ENCODE peak calls at places on chromosomes 7 and 10, in seven cellular contexts. One of them, this sample, is unnamed.

GRCh38 chr7:134255814-134256213 is 60.9 kb downstream of the SLC35B4 start:
- DNase-seq in cardiac muscle cell: no peak
- DNase-seq in fibroblast of pulmonary artery: no peak
- DNase-seq in AG10803: no peak
- DNase-seq in lower leg skin: no peak
- DNase-seq in neural progenitor cell: peak
- DNase-seq in cardiac fibroblast: no peak
- DNase-seq in this sample: no peak

GRCh38 chr10:10872035-10872673 is 145.5 kb upstream of the CELF2 start:
- DNase-seq in AG10803: peak
- DNase-seq in neural progenitor cell: no peak
- DNase-seq in cardiac muscle cell: peak
- DNase-seq in cardiac fibroblast: peak
- DNase-seq in fibroblast of pulmonary artery: peak
- DNase-seq in lower leg skin: no peak
- DNase-seq in this sample: no peak

GRCh38 chr7:137728426-137728825 is 118.3 kb downstream of the DGKI start:
- DNase-seq in cardiac fibroblast: no peak
- DNase-seq in fibroblast of pulmonary artery: no peak
- DNase-seq in lower leg skin: no peak
- DNase-seq in AG10803: no peak
- DNase-seq in neural progenitor cell: no peak
- DNase-seq in cardiac muscle cell: no peak
- DNase-seq in this sample: no peak

GRCh38 chr10:67868132-67868531 is 16.3 kb upstream of the SIRT1 start:
- DNase-seq in lower leg skin: no peak
- DNase-seq in cardiac fibroblast: no peak
- DNase-seq in neural progenitor cell: no peak
- DNase-seq in cardiac muscle cell: no peak
- DNase-seq in AG10803: no peak
- DNase-seq in fibroblast of pulmonary artery: no peak
- DNase-seq in this sample: no peak

GRCh38 chr10:24299587-24300258 is 90.8 kb downstream of the KIAA1217 start:
- DNase-seq in fibroblast of pulmonary artery: peak
- DNase-seq in lower leg skin: no peak
- DNase-seq in AG10803: peak
- DNase-seq in neural progenitor cell: no peak
- DNase-seq in cardiac fibroblast: peak
- DNase-seq in cardiac muscle cell: no peak
- DNase-seq in this sample: no peak

GRCh38 chr10:12041766-12042408 is 722 bp downstream of the UPF2 start:
- DNase-seq in AG10803: peak
- DNase-seq in cardiac fibroblast: peak
- DNase-seq in neural progenitor cell: peak
- DNase-seq in fibroblast of pulmonary artery: peak
- DNase-seq in cardiac muscle cell: peak
- DNase-seq in lower leg skin: no peak
- DNase-seq in this sample: peak

GRCh38 chr7:44175730-44176129 is 13.5 kb downstream of the GCK start:
- DNase-seq in neural progenitor cell: no peak
- DNase-seq in lower leg skin: peak
- DNase-seq in fibroblast of pulmonary artery: no peak
- DNase-seq in cardiac fibroblast: no peak
- DNase-seq in AG10803: no peak
- DNase-seq in cardiac muscle cell: no peak
- DNase-seq in this sample: no peak

GRCh38 chr7:47536705-47537611 is 45.0 kb downstream of the TNS3 start:
- DNase-seq in fibroblast of pulmonary artery: peak
- DNase-seq in AG10803: peak
- DNase-seq in cardiac muscle cell: peak
- DNase-seq in cardiac fibroblast: peak
- DNase-seq in neural progenitor cell: peak
- DNase-seq in lower leg skin: peak
- DNase-seq in this sample: no peak

GRCh38 chr7:33946094-33946699 is 40.9 kb downstream of the BMPER start:
- DNase-seq in neural progenitor cell: no peak
- DNase-seq in cardiac muscle cell: no peak
- DNase-seq in lower leg skin: no peak
- DNase-seq in fibroblast of pulmonary artery: no peak
- DNase-seq in cardiac fibroblast: no peak
- DNase-seq in AG10803: no peak
- DNase-seq in this sample: no peak

GRCh38 chr7:15886626-15887025 is 200.1 kb upstream of the MEOX2 start:
- DNase-seq in cardiac fibroblast: no peak
- DNase-seq in fibroblast of pulmonary artery: no peak
- DNase-seq in lower leg skin: no peak
- DNase-seq in neural progenitor cell: no peak
- DNase-seq in AG10803: no peak
- DNase-seq in cardiac muscle cell: no peak
- DNase-seq in this sample: no peak

GRCh38 chr7:38034062-38034907 is 113.8 kb downstream of the EPDR1 start:
- DNase-seq in AG10803: no peak
- DNase-seq in cardiac muscle cell: no peak
- DNase-seq in cardiac fibroblast: no peak
- DNase-seq in fibroblast of pulmonary artery: no peak
- DNase-seq in neural progenitor cell: no peak
- DNase-seq in lower leg skin: no peak
- DNase-seq in this sample: no peak

GRCh38 chr7:92762853-92763252 is 73.5 kb downstream of the CDK6 start:
- DNase-seq in AG10803: no peak
- DNase-seq in neural progenitor cell: no peak
- DNase-seq in cardiac muscle cell: no peak
- DNase-seq in cardiac fibroblast: no peak
- DNase-seq in lower leg skin: no peak
- DNase-seq in fibroblast of pulmonary artery: no peak
- DNase-seq in this sample: no peak

GRCh38 chr10:32459072-32459703 is 13.2 kb downstream of the CCDC7 start:
- DNase-seq in cardiac muscle cell: no peak
- DNase-seq in fibroblast of pulmonary artery: no peak
- DNase-seq in cardiac fibroblast: no peak
- DNase-seq in neural progenitor cell: no peak
- DNase-seq in AG10803: no peak
- DNase-seq in lower leg skin: no peak
- DNase-seq in this sample: no peak

GRCh38 chr10:1601371-1601906 is 135.9 kb downstream of the ADARB2 start:
- DNase-seq in cardiac fibroblast: no peak
- DNase-seq in neural progenitor cell: no peak
- DNase-seq in AG10803: no peak
- DNase-seq in lower leg skin: peak
- DNase-seq in fibroblast of pulmonary artery: no peak
- DNase-seq in cardiac muscle cell: no peak
- DNase-seq in this sample: no peak

GRCh38 chr10:131198401-131198800 is 113.1 kb downstream of the TCERG1L start:
- DNase-seq in AG10803: no peak
- DNase-seq in cardiac fibroblast: no peak
- DNase-seq in lower leg skin: peak
- DNase-seq in neural progenitor cell: no peak
- DNase-seq in cardiac muscle cell: no peak
- DNase-seq in fibroblast of pulmonary artery: no peak
- DNase-seq in this sample: no peak

GRCh38 chr7:131390275-131390674 is 62.6 kb downstream of the MKLN1 start:
- DNase-seq in cardiac fibroblast: no peak
- DNase-seq in AG10803: no peak
- DNase-seq in cardiac muscle cell: no peak
- DNase-seq in neural progenitor cell: no peak
- DNase-seq in lower leg skin: no peak
- DNase-seq in fibroblast of pulmonary artery: no peak
- DNase-seq in this sample: no peak

GRCh38 chr7:148883233-148884048 is 650 bp downstream of the EZH2 start:
- DNase-seq in cardiac muscle cell: peak
- DNase-seq in lower leg skin: peak
- DNase-seq in cardiac fibroblast: peak
- DNase-seq in AG10803: no peak
- DNase-seq in fibroblast of pulmonary artery: no peak
- DNase-seq in neural progenitor cell: peak
- DNase-seq in this sample: peak

GRCh38 chr10:89414879-89415821 is 782 bp downstream of the IFIT5 start:
- DNase-seq in cardiac fibroblast: peak
- DNase-seq in AG10803: peak
- DNase-seq in neural progenitor cell: peak
- DNase-seq in cardiac muscle cell: peak
- DNase-seq in fibroblast of pulmonary artery: peak
- DNase-seq in lower leg skin: peak
- DNase-seq in this sample: peak

GRCh38 chr10:59181668-59182067 is 5.2 kb downstream of the PHYHIPL start:
- DNase-seq in neural progenitor cell: peak
- DNase-seq in cardiac muscle cell: peak
- DNase-seq in cardiac fibroblast: peak
- DNase-seq in fibroblast of pulmonary artery: peak
- DNase-seq in lower leg skin: no peak
- DNase-seq in AG10803: peak
- DNase-seq in this sample: peak

GRCh38 chr7:49638166-49638565 is 135.3 kb upstream of the VWC2 start:
- DNase-seq in neural progenitor cell: no peak
- DNase-seq in cardiac muscle cell: no peak
- DNase-seq in fibroblast of pulmonary artery: no peak
- DNase-seq in lower leg skin: no peak
- DNase-seq in cardiac fibroblast: no peak
- DNase-seq in AG10803: no peak
- DNase-seq in this sample: no peak
- TF ChIP-seq CTCF in neural progenitor cell: peak
- TF ChIP-seq CTCF in cardiac muscle cell: no peak
- TF ChIP-seq CTCF in fibroblast of pulmonary artery: no peak
- TF ChIP-seq CTCF in lower leg skin: no peak
- TF ChIP-seq CTCF in cardiac fibroblast: no peak
- TF ChIP-seq CTCF in AG10803: no peak
- TF ChIP-seq CTCF in this sample: no peak

GRCh38 chr10:119302172-119302571 is 94.8 kb downstream of the GRK5 start:
- DNase-seq in cardiac fibroblast: no peak
- DNase-seq in lower leg skin: no peak
- DNase-seq in cardiac muscle cell: no peak
- DNase-seq in fibroblast of pulmonary artery: no peak
- DNase-seq in neural progenitor cell: no peak
- DNase-seq in AG10803: no peak
- DNase-seq in this sample: no peak

GRCh38 chr10:119298788-119299187 is 91.4 kb downstream of the GRK5 start:
- DNase-seq in fibroblast of pulmonary artery: no peak
- DNase-seq in cardiac fibroblast: no peak
- DNase-seq in cardiac muscle cell: no peak
- DNase-seq in lower leg skin: no peak
- DNase-seq in neural progenitor cell: no peak
- DNase-seq in AG10803: no peak
- DNase-seq in this sample: no peak

GRCh38 chr10:119301397-119301796 is 94.0 kb downstream of the GRK5 start:
- DNase-seq in lower leg skin: no peak
- DNase-seq in AG10803: no peak
- DNase-seq in neural progenitor cell: no peak
- DNase-seq in fibroblast of pulmonary artery: no peak
- DNase-seq in cardiac muscle cell: no peak
- DNase-seq in cardiac fibroblast: no peak
- DNase-seq in this sample: no peak

GRCh38 chr10:119297207-119297968 is 90.0 kb downstream of the GRK5 start:
- DNase-seq in neural progenitor cell: no peak
- DNase-seq in AG10803: no peak
- DNase-seq in lower leg skin: no peak
- DNase-seq in fibroblast of pulmonary artery: no peak
- DNase-seq in cardiac muscle cell: no peak
- DNase-seq in cardiac fibroblast: peak
- DNase-seq in this sample: no peak

DNA sequence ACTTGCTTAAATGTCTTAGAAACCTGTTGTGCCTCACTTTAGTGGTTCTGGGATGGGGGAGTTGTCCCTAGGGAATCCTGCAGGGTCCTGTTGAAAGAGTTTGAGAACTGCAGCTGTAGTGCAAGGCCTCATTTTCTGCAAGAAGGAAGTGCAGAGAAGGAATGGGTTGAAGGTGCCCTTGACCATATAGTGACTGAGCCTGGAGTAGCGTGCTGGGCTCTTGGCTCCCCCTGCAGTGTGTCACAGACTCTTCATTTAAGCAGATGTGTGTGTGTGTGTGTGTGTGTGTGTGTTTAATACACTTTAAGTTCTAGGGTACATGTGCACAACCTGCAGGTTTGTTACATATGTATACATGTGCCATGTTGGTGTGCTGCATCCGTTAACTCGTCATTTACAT is 92.2 kb downstream of the GRK5 start:
- DNase-seq in fibroblast of pulmonary artery: peak
- DNase-seq in neural progenitor cell: no peak
- DNase-seq in lower leg skin: no peak
- DNase-seq in cardiac fibroblast: peak
- DNase-seq in AG10803: peak
- DNase-seq in cardiac muscle cell: peak
- DNase-seq in this sample: no peak
- TF ChIP-seq CTCF in fibroblast of pulmonary artery: no peak
- TF ChIP-seq CTCF in neural progenitor cell: no peak
- TF ChIP-seq CTCF in lower leg skin: no peak
- TF ChIP-seq CTCF in cardiac fibroblast: no peak
- TF ChIP-seq CTCF in AG10803: no peak
- TF ChIP-seq CTCF in cardiac muscle cell: no peak
- TF ChIP-seq CTCF in this sample: no peak

DNA sequence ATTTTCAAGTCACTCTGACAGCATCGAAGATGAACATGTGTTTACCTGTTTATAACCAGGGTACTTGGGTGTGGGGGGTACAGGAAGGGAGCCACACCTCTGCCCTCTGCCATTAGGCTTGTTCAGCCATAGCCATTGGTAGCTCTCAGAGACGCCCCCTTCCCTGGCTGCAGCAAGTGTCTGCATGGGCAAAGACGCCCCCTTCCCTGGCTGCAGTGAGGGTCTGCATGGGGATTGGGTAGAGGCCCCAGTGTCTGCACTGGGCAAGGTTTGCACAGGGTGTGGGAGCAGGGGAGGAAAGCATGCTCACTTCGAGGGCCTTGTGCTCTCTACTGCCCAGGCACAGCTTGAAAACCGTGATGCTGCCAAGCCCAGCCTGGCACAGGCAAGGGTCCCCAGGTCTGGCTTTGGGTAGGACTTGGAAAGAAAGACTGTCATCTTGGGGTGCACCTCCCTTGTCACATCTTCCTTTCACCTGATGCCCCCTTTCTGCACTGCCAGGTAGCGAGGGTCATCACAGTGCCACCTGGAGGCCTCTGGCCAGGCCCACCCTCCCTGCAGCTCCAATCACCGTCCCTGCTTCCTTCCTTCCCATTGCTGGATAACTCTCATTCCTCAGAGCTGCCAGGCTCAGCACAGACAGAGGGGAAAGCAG is 3.7 kb downstream of the TMEM225B start:
- DNase-seq in AG10803: no peak
- DNase-seq in fibroblast of pulmonary artery: no peak
- DNase-seq in cardiac fibroblast: no peak
- DNase-seq in cardiac muscle cell: no peak
- DNase-seq in lower leg skin: peak
- DNase-seq in neural progenitor cell: peak
- DNase-seq in this sample: peak
- TF ChIP-seq CTCF in AG10803: no peak
- TF ChIP-seq CTCF in fibroblast of pulmonary artery: no peak
- TF ChIP-seq CTCF in cardiac fibroblast: no peak
- TF ChIP-seq CTCF in cardiac muscle cell: no peak
- TF ChIP-seq CTCF in lower leg skin: no peak
- TF ChIP-seq CTCF in neural progenitor cell: peak
- TF ChIP-seq CTCF in this sample: no peak

DNA sequence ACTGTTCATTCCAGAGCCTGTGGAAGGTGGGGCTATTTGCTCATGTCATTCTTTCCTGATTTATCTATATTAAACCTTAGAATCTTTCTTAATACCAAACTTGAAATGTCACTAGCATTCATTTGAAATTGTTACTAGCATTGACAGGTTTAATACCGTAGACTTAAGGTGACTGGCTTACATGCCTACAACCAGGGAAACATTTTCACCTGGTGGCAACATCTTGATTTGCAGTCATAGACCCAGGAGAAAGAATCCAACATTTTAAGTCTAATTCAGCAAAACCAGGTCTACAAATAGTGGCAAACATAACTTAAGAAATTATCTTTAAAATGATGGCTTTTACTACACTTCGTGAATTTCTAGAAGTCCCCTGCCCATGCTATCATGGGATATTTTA is 353.7 kb downstream of the HTR7 start:
- DNase-seq in fibroblast of pulmonary artery: no peak
- DNase-seq in lower leg skin: no peak
- DNase-seq in AG10803: no peak
- DNase-seq in cardiac muscle cell: no peak
- DNase-seq in cardiac fibroblast: no peak
- DNase-seq in neural progenitor cell: no peak
- DNase-seq in this sample: no peak
- TF ChIP-seq CTCF in fibroblast of pulmonary artery: no peak
- TF ChIP-seq CTCF in lower leg skin: no peak
- TF ChIP-seq CTCF in AG10803: no peak
- TF ChIP-seq CTCF in cardiac muscle cell: no peak
- TF ChIP-seq CTCF in cardiac fibroblast: no peak
- TF ChIP-seq CTCF in neural progenitor cell: peak
- TF ChIP-seq CTCF in this sample: no peak